ENCODE peak calls at places on chromosomes 6 and 20, in four cellular contexts. One of them, this sample, is unnamed.

GRCh38 chr6:35642471-35643161 is 46.1 kb downstream of the FKBP5 start:
- DNase-seq in fibroblast of lung: no peak
- DNase-seq in psoas muscle: no peak
- DNase-seq in epithelial cell of prostate: no peak
- DNase-seq in this sample: no peak

GRCh38 chr6:143575440-143575839 is 63.9 kb upstream of the FUCA2 start:
- DNase-seq in psoas muscle: no peak
- DNase-seq in fibroblast of lung: peak
- DNase-seq in epithelial cell of prostate: peak
- DNase-seq in this sample: peak

GRCh38 chr20:17617212-17617867 is 47.5 kb downstream of the DSTN start:
- DNase-seq in psoas muscle: peak
- DNase-seq in fibroblast of lung: peak
- DNase-seq in epithelial cell of prostate: no peak
- DNase-seq in this sample: peak

GRCh38 chr6:411402-412145 is 20.0 kb downstream of the IRF4 start:
- DNase-seq in psoas muscle: no peak
- DNase-seq in epithelial cell of prostate: no peak
- DNase-seq in fibroblast of lung: no peak
- DNase-seq in this sample: no peak

GRCh38 chr6:6317386-6317785 is 3.1 kb downstream of the F13A1 start:
- DNase-seq in psoas muscle: no peak
- DNase-seq in epithelial cell of prostate: no peak
- DNase-seq in fibroblast of lung: no peak
- DNase-seq in this sample: no peak

GRCh38 chr6:148239777-148240462 is 102.7 kb upstream of the SASH1 start:
- DNase-seq in epithelial cell of prostate: no peak
- DNase-seq in fibroblast of lung: no peak
- DNase-seq in psoas muscle: no peak
- DNase-seq in this sample: no peak

GRCh38 chr20:12372557-12372956 is 454.9 kb downstream of the BTBD3 start:
- DNase-seq in epithelial cell of prostate: no peak
- DNase-seq in psoas muscle: no peak
- DNase-seq in fibroblast of lung: no peak
- DNase-seq in this sample: no peak

GRCh38 chr6:141956046-141956761 is 176.5 kb upstream of the GJE1 start:
- DNase-seq in psoas muscle: no peak
- DNase-seq in epithelial cell of prostate: no peak
- DNase-seq in fibroblast of lung: peak
- DNase-seq in this sample: no peak

GRCh38 chr6:44108471-44108870 is 18.8 kb downstream of the MRPL14 start:
- DNase-seq in fibroblast of lung: no peak
- DNase-seq in psoas muscle: no peak
- DNase-seq in epithelial cell of prostate: no peak
- DNase-seq in this sample: no peak

GRCh38 chr6:38225766-38226165 is 406.2 kb downstream of the ZFAND3 start:
- DNase-seq in psoas muscle: no peak
- DNase-seq in fibroblast of lung: no peak
- DNase-seq in epithelial cell of prostate: no peak
- DNase-seq in this sample: no peak

GRCh38 chr6:116564296-116564695 is 7.0 kb upstream of the RWDD1 start:
- DNase-seq in epithelial cell of prostate: no peak
- DNase-seq in psoas muscle: no peak
- DNase-seq in fibroblast of lung: no peak
- DNase-seq in this sample: no peak

GRCh38 chr6:143700684-143701342 is 23.0 kb downstream of the PHACTR2 start:
- DNase-seq in epithelial cell of prostate: no peak
- DNase-seq in psoas muscle: no peak
- DNase-seq in fibroblast of lung: peak
- DNase-seq in this sample: no peak

GRCh38 chr20:34475979-34476736 is 40.1 kb upstream of the DYNLRB1 start:
- DNase-seq in psoas muscle: peak
- DNase-seq in epithelial cell of prostate: no peak
- DNase-seq in fibroblast of lung: peak
- DNase-seq in this sample: peak

GRCh38 chr6:29941006-29941405 is 1.3 kb upstream of the HLA-A start:
- DNase-seq in psoas muscle: no peak
- DNase-seq in fibroblast of lung: no peak
- DNase-seq in epithelial cell of prostate: no peak
- DNase-seq in this sample: no peak
- H3K27ac ChIP-seq in psoas muscle: no peak
- H3K27ac ChIP-seq in fibroblast of lung: no peak
- H3K27ac ChIP-seq in epithelial cell of prostate: peak
- H3K27ac ChIP-seq in this sample: no peak

GRCh38 chr6:111666812-111667211 is 61.1 kb upstream of the TRAF3IP2 start:
- DNase-seq in fibroblast of lung: peak
- DNase-seq in epithelial cell of prostate: no peak
- DNase-seq in psoas muscle: no peak
- DNase-seq in this sample: no peak
- H3K27ac ChIP-seq in fibroblast of lung: peak
- H3K27ac ChIP-seq in epithelial cell of prostate: no peak
- H3K27ac ChIP-seq in psoas muscle: peak
- H3K27ac ChIP-seq in this sample: no peak

DNA sequence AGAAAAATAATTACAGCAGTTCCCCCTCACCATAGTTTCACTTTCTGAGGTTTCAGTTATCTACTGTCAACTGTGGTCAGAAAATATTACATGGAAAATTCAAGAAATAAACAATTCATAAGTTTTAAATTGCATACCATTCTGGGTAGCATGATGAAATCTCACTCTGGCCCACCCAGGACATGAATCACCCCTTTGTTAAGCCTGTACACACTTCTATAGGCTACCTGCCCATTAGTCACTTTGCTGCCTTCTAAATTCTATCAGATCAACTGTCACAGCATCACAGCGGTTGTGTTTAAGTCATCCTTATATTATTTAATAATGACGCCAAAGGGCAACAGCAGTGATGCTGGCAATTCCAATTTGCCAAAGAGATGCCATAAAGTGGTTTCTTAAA is 140.3 kb upstream of the RUNX2 start:
- DNase-seq in fibroblast of lung: peak
- DNase-seq in psoas muscle: no peak
- DNase-seq in epithelial cell of prostate: peak
- DNase-seq in this sample: no peak
- H3K27ac ChIP-seq in fibroblast of lung: no peak
- H3K27ac ChIP-seq in psoas muscle: no peak
- H3K27ac ChIP-seq in epithelial cell of prostate: peak
- H3K27ac ChIP-seq in this sample: no peak

DNA sequence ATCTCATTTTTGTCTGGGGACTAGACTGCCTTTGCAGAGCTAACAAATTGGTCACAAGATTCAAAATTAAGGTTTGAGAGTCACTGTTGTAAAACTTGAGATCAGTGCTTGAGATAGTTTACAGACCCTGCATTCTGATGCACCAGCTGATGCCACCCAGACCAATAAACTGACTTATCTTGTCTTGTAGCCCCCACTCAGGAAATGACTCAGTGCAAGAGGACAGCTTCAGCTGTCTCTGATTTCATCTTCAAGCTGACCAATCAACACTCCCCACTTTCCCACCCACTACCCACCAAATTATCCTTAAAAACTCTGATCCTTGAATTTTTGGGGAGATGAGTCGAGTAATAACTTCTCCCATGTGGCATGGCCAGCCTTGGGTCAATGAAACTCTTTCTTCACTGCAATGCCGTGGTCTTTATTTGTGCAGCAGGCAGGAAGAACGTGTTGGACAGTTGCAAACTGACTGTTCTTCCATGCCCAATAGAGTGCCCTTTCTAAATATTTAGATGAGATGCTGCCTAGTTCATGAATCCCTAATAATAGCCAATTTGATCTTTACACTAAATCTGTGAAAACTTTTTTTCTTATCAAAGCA is 48.3 kb upstream of the PROKR2 start:
- DNase-seq in epithelial cell of prostate: no peak
- DNase-seq in fibroblast of lung: no peak
- DNase-seq in psoas muscle: no peak
- DNase-seq in this sample: no peak
- H3K27ac ChIP-seq in epithelial cell of prostate: peak
- H3K27ac ChIP-seq in fibroblast of lung: no peak
- H3K27ac ChIP-seq in psoas muscle: no peak
- H3K27ac ChIP-seq in this sample: no peak

GRCh38 chr6:11241793-11242201 is 9.3 kb upstream of the NEDD9 start:
- DNase-seq in epithelial cell of prostate: no peak
- DNase-seq in psoas muscle: peak
- DNase-seq in fibroblast of lung: peak
- DNase-seq in this sample: peak
- H3K27ac ChIP-seq in epithelial cell of prostate: no peak
- H3K27ac ChIP-seq in psoas muscle: no peak
- H3K27ac ChIP-seq in fibroblast of lung: no peak
- H3K27ac ChIP-seq in this sample: no peak

GRCh38 chr20:1438361-1438760 is 28.3 kb downstream of the NSFL1C start:
- DNase-seq in psoas muscle: no peak
- DNase-seq in fibroblast of lung: no peak
- DNase-seq in epithelial cell of prostate: no peak
- DNase-seq in this sample: no peak

GRCh38 chr20:1437222-1437904 is 29.3 kb downstream of the NSFL1C start:
- DNase-seq in epithelial cell of prostate: peak
- DNase-seq in psoas muscle: peak
- DNase-seq in fibroblast of lung: peak
- DNase-seq in this sample: peak

GRCh38 chr20:1435337-1435699 is 31.3 kb downstream of the NSFL1C start:
- DNase-seq in fibroblast of lung: no peak
- DNase-seq in psoas muscle: no peak
- DNase-seq in epithelial cell of prostate: no peak
- DNase-seq in this sample: no peak

GRCh38 chr20:1431158-1431557 is 35.5 kb downstream of the NSFL1C start:
- DNase-seq in psoas muscle: no peak
- DNase-seq in fibroblast of lung: no peak
- DNase-seq in epithelial cell of prostate: no peak
- DNase-seq in this sample: no peak

DNA sequence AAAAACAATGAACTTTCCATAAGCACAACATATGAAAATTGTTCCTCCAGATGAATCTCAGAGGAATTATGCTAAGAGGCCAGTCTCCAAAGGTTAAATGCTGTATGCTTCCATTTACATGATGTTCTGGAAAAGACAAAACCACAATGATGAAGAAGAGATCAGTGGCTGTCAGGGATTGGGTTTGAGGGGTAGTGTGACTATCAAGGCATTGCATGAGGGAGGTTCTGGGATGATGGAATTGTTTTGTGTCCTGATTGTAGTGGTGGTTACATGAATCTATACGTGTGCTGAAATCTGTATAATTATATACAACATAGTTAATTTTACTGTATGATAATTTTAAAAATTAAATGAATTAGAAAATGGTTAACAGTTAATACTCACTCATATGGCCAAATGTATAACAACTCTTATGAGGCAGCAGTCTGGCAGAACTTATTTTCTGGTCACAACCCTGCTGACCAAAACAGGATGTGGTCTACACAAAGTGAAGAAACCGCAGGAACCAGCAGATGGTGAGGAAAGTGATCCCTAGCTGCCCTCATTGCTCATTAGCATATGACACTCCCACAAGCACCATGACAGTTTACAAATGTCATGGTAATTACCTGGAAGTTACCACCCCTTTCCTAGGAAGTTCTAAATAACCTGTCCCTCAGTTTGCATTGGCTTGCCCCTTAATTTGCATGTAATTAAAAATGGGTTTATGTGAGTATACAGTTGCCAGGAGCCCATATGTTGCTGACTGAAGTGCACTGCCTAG is 31.9 kb downstream of the NSFL1C start:
- DNase-seq in psoas muscle: no peak
- DNase-seq in fibroblast of lung: peak
- DNase-seq in epithelial cell of prostate: peak
- DNase-seq in this sample: no peak
- H3K27ac ChIP-seq in psoas muscle: no peak
- H3K27ac ChIP-seq in fibroblast of lung: peak
- H3K27ac ChIP-seq in epithelial cell of prostate: no peak
- H3K27ac ChIP-seq in this sample: no peak

GRCh38 chr20:3739054-3739925 is 6.8 kb downstream of the HSPA12B start:
- DNase-seq in fibroblast of lung: no peak
- DNase-seq in epithelial cell of prostate: no peak
- DNase-seq in psoas muscle: peak
- DNase-seq in this sample: no peak

GRCh38 chr20:3740600-3741301 is 8.3 kb downstream of the HSPA12B start:
- DNase-seq in psoas muscle: no peak
- DNase-seq in epithelial cell of prostate: no peak
- DNase-seq in fibroblast of lung: no peak
- DNase-seq in this sample: no peak

GRCh38 chr20:3738109-3739053 is 5.9 kb downstream of the HSPA12B start:
- DNase-seq in epithelial cell of prostate: no peak
- DNase-seq in fibroblast of lung: no peak
- DNase-seq in psoas muscle: no peak
- DNase-seq in this sample: no peak

GRCh38 chr20:3741846-3742458 is 9.5 kb downstream of the HSPA12B start:
- DNase-seq in fibroblast of lung: no peak
- DNase-seq in epithelial cell of prostate: no peak
- DNase-seq in psoas muscle: no peak
- DNase-seq in this sample: no peak

GRCh38 chr20:3739926-3740599 is 7.6 kb downstream of the HSPA12B start:
- DNase-seq in epithelial cell of prostate: no peak
- DNase-seq in psoas muscle: no peak
- DNase-seq in fibroblast of lung: no peak
- DNase-seq in this sample: no peak
- H3K27ac ChIP-seq in epithelial cell of prostate: no peak
- H3K27ac ChIP-seq in psoas muscle: peak
- H3K27ac ChIP-seq in fibroblast of lung: no peak
- H3K27ac ChIP-seq in this sample: no peak